ENCODE peak calls at places on chromosome 16, in four cellular contexts. E is HFF-Myc, O is heart right ventricle, X is thoracic aorta. A is an unnamed sample.
A peak's percentile ranks its signal among the peaks of the same experiment; 100 is the strongest.

GRCh38 chr16:10314811-10315210 is 71.0 kb upstream of the ATF7IP2 start:
- DNase-seq in E (no peak), O (no peak), X (no peak), A (no peak)

GRCh38 chr16:53504665-53505064 is 1.7 kb upstream of the AKTIP start:
- DNase-seq in E (no peak), O (no peak), X (no peak), A (no peak)

GRCh38 chr16:52497067-52497816 is 49.7 kb downstream of the TOX3 start:
- DNase-seq in E (no peak), O (no peak), X (no peak), A (no peak)

GRCh38 chr16:66547101-66547989 is 2.6 kb downstream of the TK2 start:
- DNase-seq in E (no peak), O (no peak), X (no peak), A (no peak)

GRCh38 chr16:66293932-66294331 is 72.6 kb upstream of the CDH5 start:
- DNase-seq in E (no peak), O (no peak), X (no peak), A (no peak)

GRCh38 chr16:84888450-84888849 is 68.7 kb downstream of the CRISPLD2 start:
- DNase-seq in E (no peak), O (no peak), X (no peak), A (no peak)

GRCh38 chr16:49350265-49351103 is 23.1 kb upstream of the C16orf78 start:
- DNase-seq in E (peak; percentile 11), O (peak; percentile 54), X (no peak), A (no peak)

GRCh38 chr16:11672206-11673090 is 4.2 kb downstream of the SNN start:
- DNase-seq in E (no peak), O (peak; percentile 53), X (no peak), A (no peak)

GRCh38 chr16:87678618-87679017 is 76.3 kb downstream of the JPH3 start:
- DNase-seq in E (no peak), O (no peak), X (no peak), A (no peak)

GRCh38 chr16:78352184-78352583 is 252.7 kb downstream of the WWOX start:
- DNase-seq in E (no peak), O (no peak), X (no peak), A (no peak)

GRCh38 chr16:49700928-49701685 is 154.8 kb downstream of the ZNF423 start:
- DNase-seq in E (no peak), O (no peak), X (no peak), A (no peak)

GRCh38 chr16:30903596-30903995 is 7.2 kb downstream of the CTF1 start:
- DNase-seq in E (peak; percentile 58), O (peak; percentile 63), X (no peak), A (no peak)

GRCh38 chr16:10039220-10040096 is 142.8 kb downstream of the GRIN2A start:
- DNase-seq in E (no peak), O (peak; percentile 18), X (no peak), A (no peak)

GRCh38 chr16:23856345-23856744 is 20.6 kb downstream of the PRKCB start:
- DNase-seq in E (no peak), O (no peak), X (no peak), A (no peak)

GRCh38 chr16:10751291-10751697 is 7.7 kb downstream of the NUBP1 start:
- DNase-seq in E (no peak), O (no peak), X (no peak), A (no peak)

GRCh38 chr16:74758801-74759200 is 15.8 kb downstream of the FA2H start:
- DNase-seq in E (no peak), O (no peak), X (no peak), A (no peak)

GRCh38 chr16:48041861-48042435 is 113.8 kb downstream of the ABCC12 start:
- DNase-seq in E (no peak), O (no peak), X (no peak), A (no peak)

GRCh38 chr16:24775455-24775854 is 46.0 kb downstream of the TNRC6A start:
- DNase-seq in E (no peak), O (no peak), X (no peak), A (no peak)

GRCh38 chr16:50815382-50815781 is 73.5 kb downstream of the CYLD start:
- DNase-seq in E (no peak), O (no peak), X (no peak), A (no peak)

DNA sequence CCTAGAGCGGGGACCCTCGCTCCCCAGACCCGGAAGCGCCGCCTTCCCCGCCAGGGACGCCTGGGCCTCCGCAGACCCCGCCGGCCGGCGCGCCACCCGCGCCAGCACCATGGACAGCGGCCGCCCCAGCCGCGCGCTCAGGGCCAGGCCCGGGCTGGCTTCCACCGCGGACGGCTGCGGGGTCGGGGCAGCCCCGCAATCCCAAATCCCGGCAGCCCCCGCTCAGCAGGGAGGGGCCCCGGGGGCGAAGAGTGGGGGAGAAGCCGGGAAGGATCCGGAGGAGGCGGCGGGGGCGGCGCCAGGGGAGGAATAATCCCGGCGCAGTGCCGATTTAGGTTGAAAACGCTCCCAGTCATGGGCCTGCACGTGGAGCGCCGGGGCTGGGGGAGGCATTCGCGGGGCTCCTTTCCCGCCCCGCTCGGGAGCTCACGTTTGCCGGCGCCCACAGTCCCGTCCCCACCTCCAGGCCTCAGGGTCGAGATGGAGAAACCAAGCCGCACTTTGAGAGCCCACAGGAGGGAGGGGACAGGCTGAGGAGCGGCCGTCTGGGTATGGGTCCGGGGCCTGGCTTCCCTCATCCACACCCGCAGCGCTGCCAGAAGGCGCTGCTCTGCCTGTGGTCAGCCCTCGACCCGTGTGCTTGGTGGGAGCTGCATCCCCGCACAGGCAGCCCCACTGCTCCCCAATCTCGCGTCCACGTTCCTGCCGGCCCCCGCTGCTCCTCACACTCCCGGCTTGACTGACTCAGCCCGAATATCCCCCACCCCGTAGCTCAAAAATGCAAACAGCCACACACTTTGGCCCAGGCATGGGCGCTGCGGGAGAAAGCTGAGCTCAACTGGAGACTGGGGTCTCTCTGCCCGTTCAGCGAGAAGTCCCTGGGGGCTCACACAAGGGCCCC is 4.7 kb downstream of the FBXL16 start:
- DNase-seq in E (no peak), O (no peak), X (no peak), A (no peak)
- H3K4me3 ChIP-seq in E (no peak overlapping the region), O (no peak overlapping the region), X (no peak overlapping the region), A (no peak overlapping the region)

GRCh38 chr16:46627746-46628145 is 6.6 kb upstream of the SHCBP1 start:
- DNase-seq in E (no peak), O (no peak), X (no peak), A (no peak)

GRCh38 chr16:46632778-46633733 is 11.9 kb upstream of the SHCBP1 start:
- DNase-seq in E (no peak), O (no peak), X (no peak), A (no peak)

DNA sequence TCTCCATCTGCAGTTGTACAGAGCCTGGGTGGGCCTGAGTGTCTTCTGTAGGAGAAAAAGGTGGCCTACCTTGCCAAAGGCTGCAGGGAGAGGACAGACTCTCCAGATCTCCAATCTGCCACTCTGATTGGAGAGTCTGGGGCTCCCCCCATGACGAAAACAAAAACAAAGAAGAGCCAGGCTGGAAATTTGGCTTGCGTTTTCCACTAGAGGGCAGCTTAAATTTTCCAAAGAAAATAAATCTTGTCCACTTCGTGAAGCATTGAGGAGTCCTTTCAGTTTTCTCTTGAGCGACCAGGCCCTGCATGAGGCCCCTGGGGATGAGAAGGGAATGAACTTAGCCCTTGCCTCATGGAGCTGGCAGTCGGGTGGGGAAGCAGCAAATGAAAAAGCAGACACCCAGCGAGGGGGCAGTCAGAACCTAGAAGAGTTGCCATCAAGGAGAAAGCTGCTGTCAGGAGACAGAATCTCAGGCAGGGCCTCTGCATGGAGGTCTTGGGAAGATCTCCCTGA is 8.2 kb upstream of the SHCBP1 start:
- DNase-seq in E (peak; percentile 41), O (no peak), X (no peak), A (no peak)
- H3K4me3 ChIP-seq in E (no peak overlapping the region), O (no peak overlapping the region), X (no peak overlapping the region), A (no peak overlapping the region)

GRCh38 chr16:67563708-67564468 is 1.6 kb downstream of the CTCF start:
- DNase-seq in E (peak; percentile 33), O (peak; percentile 13), X (no peak), A (no peak)

GRCh38 chr16:67562526-67562917 is at the start of gene CTCF:
- DNase-seq in E (peak; percentile 36), O (peak; percentile 83), X (no peak), A (no peak)

GRCh38 chr16:67561824-67562525 is 351 bp upstream of the CTCF start:
- DNase-seq in E (peak; percentile 82), O (peak; percentile 97), X (peak; percentile 87), A (peak; percentile 78)

GRCh38 chr16:67562918-67563707 is 787 bp downstream of the CTCF start:
- DNase-seq in E (no peak), O (peak; percentile 50), X (no peak), A (no peak)

DNA sequence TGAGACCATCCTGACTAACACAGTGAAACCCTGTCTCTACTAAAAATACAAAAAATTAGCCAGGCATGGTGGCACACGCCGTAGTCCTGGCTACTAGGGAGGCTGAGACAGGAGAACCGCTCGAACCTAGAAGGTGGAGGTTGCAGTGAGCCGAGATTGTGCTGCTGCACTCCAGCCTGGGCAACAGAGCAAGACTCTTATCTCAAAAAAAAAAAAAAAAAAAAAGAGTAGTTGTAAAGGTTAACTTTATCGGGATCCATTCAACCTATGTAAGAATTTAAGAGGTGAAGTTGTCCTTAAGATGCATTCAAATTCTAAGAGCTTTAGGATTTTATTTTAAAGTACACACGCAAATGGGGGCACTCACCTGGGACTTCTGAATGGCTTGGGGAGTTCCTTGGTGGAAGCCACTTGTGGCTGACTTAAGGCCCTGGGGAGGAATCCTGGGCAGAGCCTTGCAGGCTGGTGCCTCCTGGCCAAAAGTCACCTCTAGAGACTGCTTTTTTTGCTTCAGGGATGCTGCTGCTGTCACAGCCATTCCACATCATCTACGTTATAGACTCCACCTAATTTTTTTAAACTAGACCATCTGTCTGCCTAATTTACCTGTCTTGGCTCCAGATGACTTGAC is 3.3 kb downstream of the CTCF start:
- DNase-seq in E (no peak), O (no peak), X (no peak), A (no peak)
- H3K4me3 ChIP-seq in E (no peak overlapping the region), O (no peak overlapping the region), X (no peak overlapping the region), A (no peak overlapping the region)

GRCh38 chr16:69858196-69859104 is 92.7 kb upstream of the CLEC18A start:
- DNase-seq in E (no peak), O (no peak), X (no peak), A (no peak)

GRCh38 chr16:69859105-69859969 is 91.8 kb upstream of the CLEC18A start:
- DNase-seq in E (no peak), O (peak; percentile 58), X (no peak), A (no peak)

GRCh38 chr16:69860233-69861231 is 90.6 kb upstream of the CLEC18A start:
- DNase-seq in E (no peak), O (no peak), X (no peak), A (no peak)

GRCh38 chr16:69863882-69864281 is 87.3 kb upstream of the CLEC18A start:
- DNase-seq in E (no peak), O (no peak), X (no peak), A (no peak)

DNA sequence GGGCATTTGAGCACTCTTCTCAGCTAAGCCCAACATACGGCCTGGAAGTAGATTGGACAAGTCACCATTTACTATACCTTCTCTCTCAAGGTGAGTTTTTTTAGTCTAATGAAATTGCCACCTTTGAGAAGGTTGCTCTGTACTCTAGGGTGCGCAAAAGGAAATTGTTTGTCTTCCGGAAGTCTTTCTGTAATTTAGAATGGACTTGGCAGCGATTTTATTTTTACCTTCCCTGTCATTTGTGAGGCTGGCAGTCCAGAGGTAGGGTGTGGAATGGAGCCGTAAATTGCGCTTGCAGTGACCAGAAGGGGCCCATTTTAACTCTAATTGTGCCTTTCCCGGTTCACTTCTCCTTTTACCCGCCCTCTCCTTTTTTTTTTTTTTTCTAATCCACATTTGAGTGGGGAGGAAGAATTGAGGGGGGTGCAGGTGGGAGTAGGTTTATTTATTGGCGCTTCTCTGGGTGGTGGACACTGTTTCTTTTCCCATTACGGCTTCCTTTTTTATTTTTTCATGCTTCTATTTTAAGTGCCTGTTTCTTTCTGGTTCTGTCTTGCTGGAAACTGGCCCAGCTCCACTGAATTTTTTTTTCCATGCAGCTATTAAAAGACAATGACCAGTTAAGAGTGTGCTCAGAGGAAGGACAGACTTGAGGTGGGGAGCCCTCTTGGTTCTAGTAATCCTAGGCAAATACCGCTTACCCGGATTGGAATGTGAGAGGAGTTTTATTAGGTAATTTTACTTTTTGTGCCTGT is 89.7 kb upstream of the CLEC18A start:
- DNase-seq in E (no peak), O (peak; percentile 90), X (peak; percentile 50), A (no peak)
- H3K4me3 ChIP-seq in E (no peak overlapping the region), O (no peak overlapping the region), X (peak overlapping the region; percentile 34), A (no peak overlapping the region)